ENCODE peak calls at places on chromosome 3, in ten cellular contexts. One of them, this sample, is unnamed.

GRCh38 chr3:56985460-56986327 is 74.8 kb upstream of the SPATA12 start:
- DNase-seq in HAP-1: no peak
- DNase-seq in esophagus squamous epithelium: no peak
- DNase-seq in trophoblast cell: no peak
- DNase-seq in astrocyte: peak; percentile 37
- DNase-seq in brain microvascular endothelial cell: no peak
- DNase-seq in osteoblast: no peak
- DNase-seq in endodermal cell: no peak
- DNase-seq in CD8-positive, alpha-beta memory T cell: no peak
- DNase-seq in psoas muscle: no peak
- DNase-seq in this sample: no peak

GRCh38 chr3:106183762-106184391 is 315.1 kb upstream of the CBLB start:
- DNase-seq in psoas muscle: no peak
- DNase-seq in brain microvascular endothelial cell: peak; percentile 46
- DNase-seq in trophoblast cell: no peak
- DNase-seq in HAP-1: no peak
- DNase-seq in astrocyte: peak; percentile 75
- DNase-seq in osteoblast: peak; percentile 10
- DNase-seq in CD8-positive, alpha-beta memory T cell: no peak
- DNase-seq in endodermal cell: no peak
- DNase-seq in esophagus squamous epithelium: no peak
- DNase-seq in this sample: no peak

GRCh38 chr3:183178833-183179549 is 16.5 kb upstream of the LAMP3 start:
- DNase-seq in HAP-1: peak; percentile 42
- DNase-seq in esophagus squamous epithelium: no peak
- DNase-seq in CD8-positive, alpha-beta memory T cell: no peak
- DNase-seq in psoas muscle: peak; percentile 30
- DNase-seq in trophoblast cell: peak; percentile 31
- DNase-seq in brain microvascular endothelial cell: peak; percentile 28
- DNase-seq in osteoblast: peak; percentile 87
- DNase-seq in astrocyte: peak; percentile 16
- DNase-seq in endodermal cell: peak; percentile 87
- DNase-seq in this sample: peak; percentile 52

GRCh38 chr3:56691165-56692000 is 8.3 kb upstream of the TASOR start:
- DNase-seq in psoas muscle: no peak
- DNase-seq in CD8-positive, alpha-beta memory T cell: no peak
- DNase-seq in endodermal cell: no peak
- DNase-seq in trophoblast cell: peak; percentile 95
- DNase-seq in HAP-1: no peak
- DNase-seq in esophagus squamous epithelium: no peak
- DNase-seq in brain microvascular endothelial cell: no peak
- DNase-seq in astrocyte: no peak
- DNase-seq in osteoblast: no peak
- DNase-seq in this sample: no peak

GRCh38 chr3:19147905-19148767 is at the start of gene KCNH8:
- DNase-seq in trophoblast cell: no peak
- DNase-seq in astrocyte: no peak
- DNase-seq in esophagus squamous epithelium: no peak
- DNase-seq in endodermal cell: peak; percentile 83
- DNase-seq in CD8-positive, alpha-beta memory T cell: no peak
- DNase-seq in brain microvascular endothelial cell: no peak
- DNase-seq in psoas muscle: no peak
- DNase-seq in HAP-1: peak; percentile 10
- DNase-seq in osteoblast: peak; percentile 48
- DNase-seq in this sample: no peak

GRCh38 chr3:24290596-24290995 is 204.1 kb downstream of the THRB start:
- DNase-seq in brain microvascular endothelial cell: no peak
- DNase-seq in endodermal cell: no peak
- DNase-seq in CD8-positive, alpha-beta memory T cell: no peak
- DNase-seq in HAP-1: no peak
- DNase-seq in esophagus squamous epithelium: no peak
- DNase-seq in astrocyte: no peak
- DNase-seq in osteoblast: no peak
- DNase-seq in trophoblast cell: no peak
- DNase-seq in psoas muscle: no peak
- DNase-seq in this sample: no peak

GRCh38 chr3:47715928-47716327 is 65.8 kb downstream of the SMARCC1 start:
- DNase-seq in psoas muscle: peak; percentile 44
- DNase-seq in HAP-1: no peak
- DNase-seq in osteoblast: no peak
- DNase-seq in endodermal cell: no peak
- DNase-seq in esophagus squamous epithelium: no peak
- DNase-seq in CD8-positive, alpha-beta memory T cell: no peak
- DNase-seq in trophoblast cell: no peak
- DNase-seq in brain microvascular endothelial cell: peak; percentile 86
- DNase-seq in astrocyte: peak; percentile 39
- DNase-seq in this sample: peak; percentile 45

GRCh38 chr3:161264771-161265343 is 43.7 kb downstream of the NMD3 start:
- DNase-seq in astrocyte: peak; percentile 41
- DNase-seq in esophagus squamous epithelium: no peak
- DNase-seq in brain microvascular endothelial cell: no peak
- DNase-seq in trophoblast cell: peak; percentile 44
- DNase-seq in endodermal cell: no peak
- DNase-seq in psoas muscle: no peak
- DNase-seq in HAP-1: no peak
- DNase-seq in CD8-positive, alpha-beta memory T cell: no peak
- DNase-seq in osteoblast: no peak
- DNase-seq in this sample: no peak

GRCh38 chr3:128397484-128397883 is 69.2 kb downstream of the DNAJB8 start:
- DNase-seq in HAP-1: no peak
- DNase-seq in astrocyte: no peak
- DNase-seq in psoas muscle: no peak
- DNase-seq in esophagus squamous epithelium: no peak
- DNase-seq in CD8-positive, alpha-beta memory T cell: no peak
- DNase-seq in brain microvascular endothelial cell: no peak
- DNase-seq in trophoblast cell: no peak
- DNase-seq in osteoblast: no peak
- DNase-seq in endodermal cell: no peak
- DNase-seq in this sample: no peak

GRCh38 chr3:41265823-41266273 is 66.5 kb downstream of the CTNNB1 start:
- DNase-seq in psoas muscle: no peak
- DNase-seq in HAP-1: no peak
- DNase-seq in endodermal cell: no peak
- DNase-seq in CD8-positive, alpha-beta memory T cell: no peak
- DNase-seq in esophagus squamous epithelium: no peak
- DNase-seq in brain microvascular endothelial cell: peak; percentile 87
- DNase-seq in trophoblast cell: no peak
- DNase-seq in osteoblast: no peak
- DNase-seq in astrocyte: peak; percentile 93
- DNase-seq in this sample: peak; percentile 92

GRCh38 chr3:27568393-27568792 is 84.2 kb upstream of the SLC4A7 start:
- DNase-seq in endodermal cell: no peak
- DNase-seq in osteoblast: peak; percentile 83
- DNase-seq in HAP-1: no peak
- DNase-seq in trophoblast cell: no peak
- DNase-seq in brain microvascular endothelial cell: no peak
- DNase-seq in psoas muscle: peak; percentile 40
- DNase-seq in astrocyte: no peak
- DNase-seq in esophagus squamous epithelium: no peak
- DNase-seq in CD8-positive, alpha-beta memory T cell: no peak
- DNase-seq in this sample: peak; percentile 28

GRCh38 chr3:192902481-192903023 is 15.1 kb downstream of the MB21D2 start:
- DNase-seq in esophagus squamous epithelium: no peak
- DNase-seq in brain microvascular endothelial cell: no peak
- DNase-seq in osteoblast: no peak
- DNase-seq in HAP-1: no peak
- DNase-seq in endodermal cell: no peak
- DNase-seq in psoas muscle: no peak
- DNase-seq in CD8-positive, alpha-beta memory T cell: no peak
- DNase-seq in trophoblast cell: no peak
- DNase-seq in astrocyte: no peak
- DNase-seq in this sample: no peak

GRCh38 chr3:61926913-61927312 is 365.5 kb downstream of the PTPRG start:
- DNase-seq in esophagus squamous epithelium: no peak
- DNase-seq in brain microvascular endothelial cell: peak; percentile 39
- DNase-seq in astrocyte: peak; percentile 35
- DNase-seq in psoas muscle: no peak
- DNase-seq in CD8-positive, alpha-beta memory T cell: no peak
- DNase-seq in trophoblast cell: peak; percentile 38
- DNase-seq in osteoblast: peak; percentile 23
- DNase-seq in HAP-1: no peak
- DNase-seq in endodermal cell: no peak
- DNase-seq in this sample: no peak

GRCh38 chr3:42960282-42960681 is 18.8 kb upstream of the GASK1A start:
- DNase-seq in osteoblast: no peak
- DNase-seq in psoas muscle: no peak
- DNase-seq in CD8-positive, alpha-beta memory T cell: no peak
- DNase-seq in endodermal cell: peak; percentile 52
- DNase-seq in trophoblast cell: no peak
- DNase-seq in astrocyte: no peak
- DNase-seq in brain microvascular endothelial cell: peak; percentile 20
- DNase-seq in HAP-1: no peak
- DNase-seq in esophagus squamous epithelium: no peak
- DNase-seq in this sample: no peak

GRCh38 chr3:181723064-181723463 is 11.3 kb downstream of the SOX2 start:
- DNase-seq in brain microvascular endothelial cell: no peak
- DNase-seq in endodermal cell: no peak
- DNase-seq in trophoblast cell: no peak
- DNase-seq in psoas muscle: no peak
- DNase-seq in HAP-1: no peak
- DNase-seq in astrocyte: no peak
- DNase-seq in osteoblast: no peak
- DNase-seq in esophagus squamous epithelium: no peak
- DNase-seq in CD8-positive, alpha-beta memory T cell: no peak
- DNase-seq in this sample: no peak
- H3K4me3 ChIP-seq in brain microvascular endothelial cell: no peak overlapping the region
- H3K4me3 ChIP-seq in endodermal cell: no peak overlapping the region
- H3K4me3 ChIP-seq in trophoblast cell: no peak overlapping the region
- H3K4me3 ChIP-seq in psoas muscle: no peak overlapping the region
- H3K4me3 ChIP-seq in HAP-1: no peak overlapping the region
- H3K4me3 ChIP-seq in astrocyte: no peak overlapping the region
- H3K4me3 ChIP-seq in osteoblast: no peak overlapping the region
- H3K4me3 ChIP-seq in esophagus squamous epithelium: no peak overlapping the region
- H3K4me3 ChIP-seq in CD8-positive, alpha-beta memory T cell: no peak overlapping the region
- H3K4me3 ChIP-seq in this sample: no peak overlapping the region

GRCh38 chr3:58640700-58641372 is 25.7 kb downstream of the FAM3D start:
- DNase-seq in brain microvascular endothelial cell: peak; percentile 53
- DNase-seq in endodermal cell: peak; percentile 96
- DNase-seq in HAP-1: peak; percentile 72
- DNase-seq in psoas muscle: peak; percentile 71
- DNase-seq in astrocyte: peak; percentile 59
- DNase-seq in CD8-positive, alpha-beta memory T cell: no peak
- DNase-seq in osteoblast: peak; percentile 96
- DNase-seq in trophoblast cell: peak; percentile 80
- DNase-seq in esophagus squamous epithelium: no peak
- DNase-seq in this sample: peak; percentile 62

GRCh38 chr3:58637509-58637908 is 29.1 kb downstream of the FAM3D start:
- DNase-seq in esophagus squamous epithelium: no peak
- DNase-seq in psoas muscle: no peak
- DNase-seq in HAP-1: no peak
- DNase-seq in astrocyte: no peak
- DNase-seq in endodermal cell: no peak
- DNase-seq in trophoblast cell: no peak
- DNase-seq in brain microvascular endothelial cell: no peak
- DNase-seq in CD8-positive, alpha-beta memory T cell: no peak
- DNase-seq in osteoblast: peak; percentile 18
- DNase-seq in this sample: no peak

GRCh38 chr3:58639001-58639400 is 27.6 kb downstream of the FAM3D start:
- DNase-seq in esophagus squamous epithelium: no peak
- DNase-seq in psoas muscle: no peak
- DNase-seq in CD8-positive, alpha-beta memory T cell: no peak
- DNase-seq in osteoblast: peak; percentile 85
- DNase-seq in astrocyte: peak; percentile 38
- DNase-seq in brain microvascular endothelial cell: no peak
- DNase-seq in HAP-1: no peak
- DNase-seq in trophoblast cell: no peak
- DNase-seq in endodermal cell: no peak
- DNase-seq in this sample: no peak

GRCh38 chr3:58639842-58640241 is 26.7 kb downstream of the FAM3D start:
- DNase-seq in psoas muscle: no peak
- DNase-seq in brain microvascular endothelial cell: no peak
- DNase-seq in HAP-1: no peak
- DNase-seq in CD8-positive, alpha-beta memory T cell: no peak
- DNase-seq in trophoblast cell: no peak
- DNase-seq in endodermal cell: no peak
- DNase-seq in esophagus squamous epithelium: no peak
- DNase-seq in osteoblast: no peak
- DNase-seq in astrocyte: no peak
- DNase-seq in this sample: no peak

GRCh38 chr3:58638586-58638985 is 28.0 kb downstream of the FAM3D start:
- DNase-seq in astrocyte: no peak
- DNase-seq in esophagus squamous epithelium: no peak
- DNase-seq in endodermal cell: no peak
- DNase-seq in trophoblast cell: no peak
- DNase-seq in osteoblast: peak; percentile 62
- DNase-seq in CD8-positive, alpha-beta memory T cell: no peak
- DNase-seq in HAP-1: no peak
- DNase-seq in psoas muscle: no peak
- DNase-seq in brain microvascular endothelial cell: no peak
- DNase-seq in this sample: no peak
- H3K27me3 ChIP-seq in astrocyte: no peaks in the 10 kb centered on the region
- H3K27me3 ChIP-seq in esophagus squamous epithelium: no peaks in the 10 kb centered on the region
- H3K27me3 ChIP-seq in endodermal cell: peaks cover 27% of the 10 kb centered on the region
- H3K27me3 ChIP-seq in trophoblast cell: no peaks in the 10 kb centered on the region
- H3K27me3 ChIP-seq in osteoblast: no peaks in the 10 kb centered on the region
- H3K27me3 ChIP-seq in CD8-positive, alpha-beta memory T cell: no peaks in the 10 kb centered on the region
- H3K27me3 ChIP-seq in HAP-1: no peaks in the 10 kb centered on the region
- H3K27me3 ChIP-seq in psoas muscle: no peaks in the 10 kb centered on the region
- H3K27me3 ChIP-seq in brain microvascular endothelial cell: no peaks in the 10 kb centered on the region
- H3K27me3 ChIP-seq in this sample: no peaks in the 10 kb centered on the region

GRCh38 chr3:65953881-65954733 is 84.6 kb downstream of the MAGI1 start:
- DNase-seq in HAP-1: no peak
- DNase-seq in esophagus squamous epithelium: no peak
- DNase-seq in psoas muscle: no peak
- DNase-seq in CD8-positive, alpha-beta memory T cell: no peak
- DNase-seq in astrocyte: peak; percentile 38
- DNase-seq in trophoblast cell: no peak
- DNase-seq in brain microvascular endothelial cell: no peak
- DNase-seq in osteoblast: peak; percentile 35
- DNase-seq in endodermal cell: peak; percentile 54
- DNase-seq in this sample: no peak
- H3K4me3 ChIP-seq in HAP-1: no peak overlapping the region
- H3K4me3 ChIP-seq in esophagus squamous epithelium: no peak overlapping the region
- H3K4me3 ChIP-seq in psoas muscle: peak overlapping the region; percentile 62
- H3K4me3 ChIP-seq in CD8-positive, alpha-beta memory T cell: no peak overlapping the region
- H3K4me3 ChIP-seq in astrocyte: peak overlapping the region; percentile 8
- H3K4me3 ChIP-seq in trophoblast cell: no peak overlapping the region
- H3K4me3 ChIP-seq in brain microvascular endothelial cell: no peak overlapping the region
- H3K4me3 ChIP-seq in osteoblast: peak overlapping the region; percentile 13
- H3K4me3 ChIP-seq in endodermal cell: peak overlapping the region; percentile 68
- H3K4me3 ChIP-seq in this sample: no peak overlapping the region

DNA sequence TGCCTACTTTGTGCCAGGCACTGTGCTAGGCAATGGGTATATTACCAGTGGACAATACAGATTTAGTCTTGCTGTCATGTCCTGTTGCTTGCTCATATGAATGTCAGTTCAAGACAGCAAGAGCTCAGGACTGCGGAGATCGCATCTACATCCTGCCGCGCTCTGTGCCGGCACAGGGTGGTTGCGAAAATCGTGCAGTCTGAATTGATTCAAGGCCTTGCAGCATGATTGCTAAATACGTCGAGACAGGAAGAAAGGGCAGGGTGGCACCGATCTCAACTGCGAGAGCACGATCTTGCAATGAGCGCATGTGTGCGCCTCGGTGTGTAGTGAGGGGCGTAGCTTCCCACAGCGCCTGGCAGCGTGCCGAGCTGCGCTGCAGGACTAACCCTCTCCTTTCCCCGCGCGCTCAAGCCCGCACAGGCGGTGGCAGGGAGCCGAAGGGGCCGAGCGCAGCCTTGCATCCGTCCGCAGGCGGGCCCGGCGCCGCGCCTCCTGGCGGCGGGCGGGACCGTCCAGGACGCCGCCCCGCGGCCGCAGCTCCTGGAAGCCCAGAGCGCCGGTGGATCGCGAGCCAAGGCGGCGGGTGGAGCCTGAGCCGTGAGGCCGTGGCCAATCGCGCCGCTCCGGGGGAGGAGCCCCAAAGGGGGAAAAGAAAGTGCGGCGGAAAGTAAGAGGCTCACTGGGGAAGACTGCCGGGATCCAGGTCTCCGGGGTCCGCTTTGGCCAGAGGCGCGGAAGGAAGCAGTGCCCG is at the start of gene IL1RAP:
- DNase-seq in esophagus squamous epithelium: peak; percentile 70
- DNase-seq in osteoblast: peak; percentile 97
- DNase-seq in brain microvascular endothelial cell: peak; percentile 81
- DNase-seq in psoas muscle: peak; percentile 93
- DNase-seq in endodermal cell: peak; percentile 94
- DNase-seq in astrocyte: peak; percentile 76
- DNase-seq in HAP-1: peak; percentile 82
- DNase-seq in CD8-positive, alpha-beta memory T cell: peak; percentile 91
- DNase-seq in trophoblast cell: peak; percentile 98
- DNase-seq in this sample: peak; percentile 91
- H3K27me3 ChIP-seq in esophagus squamous epithelium: no peaks in the 10 kb centered on the region
- H3K27me3 ChIP-seq in osteoblast: no peaks in the 10 kb centered on the region
- H3K27me3 ChIP-seq in brain microvascular endothelial cell: no peaks in the 10 kb centered on the region
- H3K27me3 ChIP-seq in psoas muscle: no peaks in the 10 kb centered on the region
- H3K27me3 ChIP-seq in endodermal cell: peaks cover 68% of the 10 kb centered on the region
- H3K27me3 ChIP-seq in astrocyte: no peaks in the 10 kb centered on the region
- H3K27me3 ChIP-seq in HAP-1: no peaks in the 10 kb centered on the region
- H3K27me3 ChIP-seq in CD8-positive, alpha-beta memory T cell: no peaks in the 10 kb centered on the region
- H3K27me3 ChIP-seq in trophoblast cell: no peaks in the 10 kb centered on the region
- H3K27me3 ChIP-seq in this sample: no peaks in the 10 kb centered on the region